ENCODE peak calls at places on chromosomes 12 and 14, in nine cellular contexts. One of them, this sample, is unnamed.

GRCh38 chr12:121203482-121203881 is 6.4 kb upstream of the P2RX4 start:
- DNase-seq in iPS-NIHi11: no peak
- DNase-seq in NCI-H510A: no peak
- DNase-seq in heart left ventricle: no peak
- DNase-seq in fibroblast of lung: no peak
- DNase-seq in T follicular helper cell: no peak
- DNase-seq in substantia nigra: no peak
- DNase-seq in foreskin melanocyte: no peak
- DNase-seq in KBM-7: no peak
- DNase-seq in this sample: no peak

GRCh38 chr12:90129369-90130030 is 420.9 kb upstream of the ATP2B1 start:
- DNase-seq in iPS-NIHi11: no peak
- DNase-seq in NCI-H510A: no peak
- DNase-seq in heart left ventricle: no peak
- DNase-seq in fibroblast of lung: no peak
- DNase-seq in T follicular helper cell: no peak
- DNase-seq in substantia nigra: no peak
- DNase-seq in foreskin melanocyte: no peak
- DNase-seq in KBM-7: peak; percentile 24
- DNase-seq in this sample: no peak

GRCh38 chr12:128381537-128381936 is 114.6 kb downstream of the TMEM132C start:
- DNase-seq in iPS-NIHi11: no peak
- DNase-seq in NCI-H510A: no peak
- DNase-seq in heart left ventricle: no peak
- DNase-seq in fibroblast of lung: no peak
- DNase-seq in T follicular helper cell: no peak
- DNase-seq in substantia nigra: peak; percentile 49
- DNase-seq in foreskin melanocyte: no peak
- DNase-seq in KBM-7: no peak
- DNase-seq in this sample: no peak

GRCh38 chr12:125797421-125798175 is 732.4 kb downstream of the AACS start:
- DNase-seq in iPS-NIHi11: no peak
- DNase-seq in NCI-H510A: no peak
- DNase-seq in heart left ventricle: no peak
- DNase-seq in fibroblast of lung: no peak
- DNase-seq in T follicular helper cell: no peak
- DNase-seq in substantia nigra: no peak
- DNase-seq in foreskin melanocyte: no peak
- DNase-seq in KBM-7: no peak
- DNase-seq in this sample: peak; percentile 79

GRCh38 chr14:57382283-57382682 is 8.1 kb upstream of the NAA30 start:
- DNase-seq in iPS-NIHi11: no peak
- DNase-seq in NCI-H510A: no peak
- DNase-seq in heart left ventricle: no peak
- DNase-seq in fibroblast of lung: peak; percentile 67
- DNase-seq in T follicular helper cell: no peak
- DNase-seq in substantia nigra: no peak
- DNase-seq in foreskin melanocyte: peak; percentile 88
- DNase-seq in KBM-7: no peak
- DNase-seq in this sample: peak; percentile 88

GRCh38 chr14:103854822-103855733 is 7.7 kb upstream of the PPP1R13B start:
- DNase-seq in iPS-NIHi11: peak; percentile 80
- DNase-seq in NCI-H510A: peak; percentile 89
- DNase-seq in heart left ventricle: peak; percentile 35
- DNase-seq in fibroblast of lung: no peak
- DNase-seq in T follicular helper cell: no peak
- DNase-seq in substantia nigra: no peak
- DNase-seq in foreskin melanocyte: no peak
- DNase-seq in KBM-7: peak; percentile 35
- DNase-seq in this sample: no peak

GRCh38 chr14:67391266-67391665 is 20.7 kb downstream of the PLEK2 start:
- DNase-seq in iPS-NIHi11: no peak
- DNase-seq in NCI-H510A: no peak
- DNase-seq in heart left ventricle: no peak
- DNase-seq in fibroblast of lung: no peak
- DNase-seq in T follicular helper cell: no peak
- DNase-seq in substantia nigra: no peak
- DNase-seq in foreskin melanocyte: no peak
- DNase-seq in KBM-7: peak; percentile 62
- DNase-seq in this sample: no peak

GRCh38 chr14:52267501-52268190 is at the start of gene PTGDR:
- DNase-seq in iPS-NIHi11: peak; percentile 44
- DNase-seq in NCI-H510A: no peak
- DNase-seq in heart left ventricle: peak; percentile 47
- DNase-seq in fibroblast of lung: peak; percentile 30
- DNase-seq in T follicular helper cell: peak; percentile 3
- DNase-seq in substantia nigra: no peak
- DNase-seq in foreskin melanocyte: no peak
- DNase-seq in KBM-7: no peak
- DNase-seq in this sample: no peak